ENCODE peak calls at places on chromosomes 12 and 14, in four cellular contexts. B, J, C and R are unnamed samples.

GRCh38 chr12:111033281-111034147 is 113.1 kb upstream of the MYL2 start:
- DNase-seq in B (no peak), J (no peak), C (no peak), R (no peak)

GRCh38 chr12:69045430-69045829 is 112.5 kb upstream of the CPM start:
- DNase-seq in B (no peak), J (no peak), C (no peak), R (no peak)

GRCh38 chr12:113006641-113007040 is 28.3 kb downstream of the OAS2 start:
- DNase-seq in B (no peak), J (no peak), C (no peak), R (peak; percentile 53)

GRCh38 chr12:47715393-47715876 is 9.6 kb upstream of the RPAP3 start:
- DNase-seq in B (peak; percentile 77), J (no peak), C (peak; percentile 94), R (no peak)

GRCh38 chr14:72599579-72600470 is 294.1 kb downstream of the DPF3 start:
- DNase-seq in B (no peak), J (no peak), C (no peak), R (no peak)

GRCh38 chr14:69611264-69612013 is at the start of gene SUSD6:
- DNase-seq in B (peak; percentile 90), J (peak; percentile 79), C (peak; percentile 96), R (peak; percentile 95)

GRCh38 chr14:26841361-26841760 is 243.5 kb upstream of the NOVA1 start:
- DNase-seq in B (no peak), J (no peak), C (no peak), R (no peak)

GRCh38 chr14:49679271-49679670 is 8.7 kb downstream of the POLE2 start:
- DNase-seq in B (no peak), J (no peak), C (no peak), R (no peak)

GRCh38 chr14:66403183-66403582 is 83.0 kb upstream of the CCDC196 start:
- DNase-seq in B (no peak), J (no peak), C (no peak), R (no peak)

GRCh38 chr14:99636487-99636886 is 8.4 kb upstream of the HHIPL1 start:
- DNase-seq in B (no peak), J (no peak), C (no peak), R (no peak)

GRCh38 chr14:30129795-30130194 is 202.1 kb upstream of the PRKD1 start:
- DNase-seq in B (no peak), J (no peak), C (no peak), R (no peak)

GRCh38 chr12:51342416-51342815 is 4.1 kb downstream of the CELA1 start:
- DNase-seq in B (no peak), J (no peak), C (no peak), R (no peak)

GRCh38 chr14:52801014-52801708 is 9.8 kb upstream of the GNPNAT1 start:
- DNase-seq in B (no peak), J (no peak), C (no peak), R (no peak)

GRCh38 chr12:12999959-13000615 is at the start of gene HEBP1:
- DNase-seq in B (peak; percentile 96), J (peak; percentile 89), C (peak; percentile 97), R (peak; percentile 97)

GRCh38 chr14:29741909-29742401 is 185.7 kb downstream of the PRKD1 start:
- DNase-seq in B (no peak), J (no peak), C (no peak), R (no peak)

GRCh38 chr14:103880986-103881926 is 33.9 kb upstream of the PPP1R13B start:
- DNase-seq in B (no peak), J (no peak), C (no peak), R (peak; percentile 64)
- TF ChIP-seq POLR2A in B (no peak), J (no peak), C (no peak), R (no peak)

GRCh38 chr14:36580141-36580855 is 2.1 kb downstream of the NKX2-8 start:
- DNase-seq in B (no peak), J (no peak), C (no peak), R (no peak)
- TF ChIP-seq POLR2A in B (no peak), J (no peak), C (no peak), R (no peak)

DNA sequence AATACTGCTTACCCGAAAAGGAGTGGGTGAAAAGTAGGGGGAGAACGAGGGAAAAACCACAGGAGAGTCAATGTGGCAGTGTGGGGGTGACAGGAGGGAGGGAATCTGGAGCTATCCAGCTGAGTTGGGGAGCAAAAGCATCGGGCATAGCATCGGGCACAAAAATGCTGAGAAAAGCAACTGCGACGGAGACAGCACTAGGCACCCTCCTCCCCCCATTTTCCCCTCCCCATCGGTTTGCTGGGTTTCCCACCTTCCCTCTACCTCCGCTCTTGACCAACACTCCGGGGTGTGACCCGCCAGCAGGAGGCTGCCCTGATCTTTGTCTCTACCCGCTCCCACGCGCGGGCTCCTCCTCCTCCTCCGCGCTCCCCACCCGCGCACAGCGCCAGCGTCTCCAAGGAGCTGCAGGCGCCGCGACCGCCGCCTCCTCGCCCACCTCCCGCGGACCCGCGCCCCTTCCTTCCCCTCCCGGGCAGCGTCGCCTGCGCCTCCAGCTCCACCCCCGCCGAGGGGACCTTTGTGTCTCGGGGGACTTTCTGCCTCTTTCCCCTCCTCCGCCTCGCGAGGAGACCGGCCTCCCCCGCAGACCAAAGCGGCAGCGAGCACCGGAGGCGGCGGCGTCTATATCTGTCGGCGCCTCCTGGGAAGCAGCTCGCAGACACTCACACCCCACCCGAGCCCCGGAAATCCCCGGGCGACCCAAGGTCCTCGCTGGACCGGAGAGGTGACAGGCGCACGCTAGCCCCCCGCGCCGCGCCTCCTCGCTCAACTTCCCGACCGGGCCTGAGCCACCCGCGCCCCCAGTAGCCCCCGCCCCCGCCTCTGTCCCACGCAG is 939 bp downstream of the CDK17 start:
- DNase-seq in B (peak; percentile 76), J (peak; percentile 26), C (peak; percentile 89), R (peak; percentile 92)
- TF ChIP-seq POLR2A in B (peak; percentile 35), J (peak; percentile 43), C (peak; percentile 51), R (no peak)

GRCh38 chr12:57764662-57765002 is 2.2 kb downstream of the CYP27B1 start:
- DNase-seq in B (no peak), J (no peak), C (no peak), R (no peak)

GRCh38 chr12:57765698-57766463 is 997 bp downstream of the CYP27B1 start:
- DNase-seq in B (no peak), J (no peak), C (no peak), R (no peak)

GRCh38 chr12:57763881-57764661 is 2.8 kb downstream of the CYP27B1 start:
- DNase-seq in B (no peak), J (no peak), C (no peak), R (no peak)

GRCh38 chr12:57766464-57767311 is at the start of gene CYP27B1:
- DNase-seq in B (no peak), J (no peak), C (no peak), R (no peak)

DNA sequence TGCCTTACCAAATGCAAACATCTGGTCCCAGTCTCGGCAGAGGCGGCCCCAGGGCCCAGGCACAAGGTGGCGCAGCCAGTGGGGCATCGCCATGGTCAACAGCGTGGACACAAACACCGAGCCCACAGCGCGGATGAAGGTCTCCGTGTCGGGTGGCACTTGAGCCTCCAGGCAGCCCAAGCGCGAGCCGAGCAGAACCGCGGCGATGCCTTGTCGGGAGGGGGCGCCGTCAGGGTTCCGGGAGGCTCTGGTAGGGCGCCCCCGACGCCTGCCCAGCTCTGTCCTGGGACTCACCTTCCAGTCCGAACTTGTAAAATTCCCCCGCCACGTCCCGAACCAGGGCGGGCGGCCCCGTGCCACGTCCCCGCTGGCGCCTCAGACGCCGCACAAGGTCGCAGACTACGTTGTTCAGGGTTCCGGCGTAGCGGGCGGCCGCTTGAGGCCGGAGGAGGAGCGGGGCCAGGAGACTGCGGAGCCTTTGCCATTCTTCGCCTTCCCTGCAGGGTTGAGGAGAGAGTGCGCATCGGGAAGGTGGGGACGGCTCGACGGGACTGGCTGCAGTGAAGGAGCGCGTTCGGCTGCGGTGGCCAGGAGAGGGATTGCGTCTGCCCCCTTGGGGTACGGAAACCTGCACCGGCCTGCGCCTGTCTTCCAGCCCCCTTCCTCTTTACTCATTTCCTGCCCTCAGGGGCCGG is 1.7 kb downstream of the CYP27B1 start:
- DNase-seq in B (peak; percentile 41), J (no peak), C (no peak), R (no peak)
- TF ChIP-seq POLR2A in B (no peak), J (no peak), C (no peak), R (no peak)

DNA sequence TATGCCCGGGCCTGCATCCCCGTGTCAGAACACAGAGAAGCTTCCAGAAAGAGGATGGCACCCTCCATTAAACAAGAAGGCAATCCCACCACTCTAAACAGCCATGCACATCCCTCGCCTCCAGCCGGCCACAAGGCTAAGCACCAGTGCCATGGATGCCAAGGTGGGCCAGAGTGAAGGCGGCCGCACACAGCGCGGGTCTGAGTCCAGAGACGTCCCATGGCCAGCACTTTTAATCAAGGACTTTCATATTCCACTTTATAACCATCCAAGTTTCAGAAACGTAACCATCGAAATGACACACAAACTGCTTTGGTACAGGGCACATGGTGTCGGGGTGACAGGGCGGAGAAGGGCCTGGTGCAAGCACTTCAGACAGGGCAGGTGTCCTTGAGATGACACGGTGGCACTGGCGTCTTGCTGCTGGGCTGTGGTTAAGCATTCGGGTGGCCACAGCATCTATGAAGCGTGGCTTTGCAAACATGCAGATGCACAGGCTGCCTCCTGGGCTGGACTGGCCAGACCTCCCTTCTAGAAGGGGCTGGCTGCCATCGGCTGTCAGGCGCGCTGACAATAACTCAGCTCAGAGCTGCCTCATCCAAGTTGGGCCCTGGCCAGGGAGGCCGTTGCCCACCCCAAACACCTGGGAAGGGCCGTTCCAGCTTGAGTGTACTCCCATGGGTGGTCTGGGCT is 117.2 kb downstream of the RFLNA start:
- DNase-seq in B (no peak), J (no peak), C (no peak), R (no peak)
- TF ChIP-seq POLR2A in B (no peak), J (no peak), C (no peak), R (no peak)

DNA sequence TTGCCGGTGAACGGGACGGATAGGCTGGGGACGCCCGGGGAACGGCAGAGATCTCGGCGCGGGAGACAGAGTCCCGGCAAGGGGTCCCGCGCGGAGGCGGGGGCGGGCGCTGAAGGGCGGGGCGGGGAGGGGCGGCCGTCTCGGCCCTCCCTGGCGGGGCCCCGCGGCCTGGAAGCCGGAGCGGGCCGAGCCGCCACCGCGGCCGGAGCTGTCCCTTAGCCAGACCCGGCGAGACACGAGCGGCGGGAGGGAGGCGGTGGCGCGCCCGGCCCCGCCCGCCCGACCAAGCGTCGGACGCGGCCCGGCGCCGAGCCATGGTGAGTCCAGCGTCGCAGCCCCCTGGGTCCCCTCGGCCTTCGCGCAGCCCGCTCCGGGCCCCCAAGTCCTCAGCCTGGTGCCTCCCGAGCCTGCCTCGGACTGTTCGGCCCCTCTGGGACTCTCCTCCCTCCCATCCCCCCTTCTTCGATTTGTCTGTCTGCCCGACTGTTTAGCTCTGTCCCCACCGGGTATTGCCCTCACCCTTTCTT is at the start of gene ARHGEF40:
- DNase-seq in B (peak; percentile 34), J (peak; percentile 34), C (no peak), R (no peak)
- TF ChIP-seq POLR2A in B (no peak), J (peak; percentile 18), C (peak; percentile 17), R (no peak)

DNA sequence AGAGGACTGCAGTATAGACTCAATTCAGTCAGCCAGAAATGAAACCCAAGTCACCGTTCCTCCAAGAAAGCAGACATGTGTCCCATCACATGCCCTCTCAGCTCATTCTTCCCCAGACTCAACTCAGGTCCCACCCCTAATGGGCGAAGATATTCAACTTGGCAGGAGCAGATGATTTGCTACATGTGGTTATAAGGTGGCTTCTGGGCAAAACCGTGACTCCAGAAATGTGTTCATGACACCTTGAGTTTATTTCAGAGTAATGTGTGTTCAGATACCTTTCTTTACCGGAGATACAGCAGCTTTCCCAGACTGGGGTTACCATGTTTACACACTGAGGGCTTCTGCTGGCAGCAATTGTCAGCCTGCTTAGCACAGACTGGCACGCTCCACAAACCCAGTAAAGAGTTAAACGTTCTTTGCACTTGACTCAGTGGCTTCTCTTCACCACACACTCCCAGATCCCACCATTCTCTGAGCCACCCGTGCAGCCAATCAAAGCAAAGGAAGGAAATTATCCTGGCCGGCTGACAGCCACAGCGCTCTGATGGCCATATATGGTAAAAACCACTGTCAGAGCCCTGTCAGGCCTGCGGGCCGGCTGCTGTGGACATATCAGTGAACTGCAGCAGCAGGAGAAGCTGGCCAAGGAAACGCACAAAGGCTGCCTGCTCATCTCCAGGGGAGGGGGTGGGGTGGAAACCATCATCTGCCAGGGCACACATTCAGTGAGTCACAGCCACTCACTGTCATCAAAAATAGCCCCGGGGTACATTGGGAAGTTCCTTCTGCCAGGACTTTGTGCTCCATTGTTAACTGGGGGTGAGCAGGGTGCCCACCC is 39.9 kb downstream of the CORO1C start:
- DNase-seq in B (peak; percentile 79), J (peak; percentile 55), C (peak; percentile 99), R (peak; percentile 98)
- TF ChIP-seq POLR2A in B (no peak), J (peak; percentile 18), C (peak; percentile 25), R (peak; percentile 12)